ENCODE peak calls at places on chromosomes 13 and 19, in eight cellular contexts. B is uterus, P is lung, W is cardiac muscle cell, I is endodermal cell, N is HFFc6, E is epithelial cell of esophagus, H is WTC11. S is an unnamed sample.

GRCh38 chr13:79831556-79831955 is 350.6 kb downstream of the NDFIP2 start:
- DNase-seq in B (no peak), P (no peak), W (no peak), I (no peak), N (no peak), E (no peak), H (no peak), S (no peak)

GRCh38 chr13:84684048-84684662 is 801.9 kb upstream of the SLITRK1 start:
- DNase-seq in B (no peak), P (no peak), W (no peak), I (no peak), N (no peak), E (peak; percentile 48), H (no peak), S (no peak)

GRCh38 chr13:44401577-44401976 is 28.0 kb downstream of the SERP2 start:
- DNase-seq in B (no peak), P (no peak), W (no peak), I (no peak), N (no peak), E (peak; percentile 24), H (no peak), S (no peak)

GRCh38 chr13:24664726-24665409 is 15.3 kb upstream of the ATP12A start:
- DNase-seq in B (no peak), P (no peak), W (no peak), I (no peak), N (peak; percentile 13), E (peak; percentile 97), H (no peak), S (no peak)

GRCh38 chr19:4077800-4078683 is 11.3 kb upstream of the ZBTB7A start:
- DNase-seq in B (peak; percentile 72), P (no peak), W (peak; percentile 60), I (peak; percentile 68), N (no peak), E (no peak), H (peak; percentile 62), S (no peak)

GRCh38 chr13:68808456-68808855 is 1299.2 kb upstream of the ATXN8OS start:
- DNase-seq in B (no peak), P (no peak), W (no peak), I (no peak), N (no peak), E (no peak), H (no peak), S (no peak)

GRCh38 chr19:48509467-48510194 is 2.0 kb downstream of the LMTK3 start:
- DNase-seq in B (no peak), P (no peak), W (no peak), I (peak; percentile 65), N (no peak), E (no peak), H (no peak), S (no peak)

GRCh38 chr13:26272621-26273020 is 18.7 kb downstream of the CDK8 start:
- DNase-seq in B (no peak), P (no peak), W (no peak), I (no peak), N (no peak), E (no peak), H (no peak), S (no peak)

GRCh38 chr13:110334256-110334655 is 27.2 kb downstream of the COL4A2 start:
- DNase-seq in B (no peak), P (no peak), W (no peak), I (no peak), N (peak; percentile 39), E (peak; percentile 72), H (no peak), S (no peak)

GRCh38 chr19:35879770-35880317 is 11.5 kb downstream of the APLP1 start:
- DNase-seq in B (peak; percentile 81), P (peak; percentile 89), W (peak; percentile 92), I (peak; percentile 98), N (peak; percentile 92), E (peak; percentile 91), H (peak; percentile 98), S (peak; percentile 51)

GRCh38 chr19:53467138-53467502 is 413 bp upstream of the ZNF813 start:
- DNase-seq in B (no peak), P (no peak), W (no peak), I (no peak), N (no peak), E (peak; percentile 5), H (peak; percentile 53), S (no peak)

GRCh38 chr13:79423801-79424642 is 18.0 kb upstream of the RBM26 start:
- DNase-seq in B (no peak), P (no peak), W (peak; percentile 71), I (no peak), N (peak; percentile 57), E (peak; percentile 64), H (no peak), S (no peak)

GRCh38 chr13:84649853-84650252 is 767.6 kb upstream of the SLITRK1 start:
- DNase-seq in B (no peak), P (no peak), W (no peak), I (no peak), N (peak; percentile 43), E (peak; percentile 60), H (no peak), S (no peak)

GRCh38 chr19:39568604-39569003 is 28.6 kb upstream of the EID2 start:
- DNase-seq in B (no peak), P (no peak), W (peak; percentile 3), I (no peak), N (no peak), E (peak; percentile 22), H (no peak), S (no peak)

GRCh38 chr19:48122421-48122820 is 11.8 kb upstream of the PLA2G4C start:
- DNase-seq in B (no peak), P (no peak), W (no peak), I (no peak), N (no peak), E (peak; percentile 62), H (no peak), S (no peak)

GRCh38 chr19:53019684-53020083 is 6.0 kb downstream of the ERVV-1 start:
- DNase-seq in B (no peak), P (no peak), W (peak; percentile 3), I (peak; percentile 90), N (no peak), E (peak; percentile 38), H (peak; percentile 89), S (no peak)

GRCh38 chr13:110034031-110034430 is 247.6 kb upstream of the IRS2 start:
- DNase-seq in B (no peak), P (no peak), W (no peak), I (no peak), N (no peak), E (no peak), H (no peak), S (no peak)

GRCh38 chr13:111346281-111346680 is 25.8 kb downstream of the TEX29 start:
- DNase-seq in B (no peak), P (peak; percentile 22), W (no peak), I (no peak), N (no peak), E (no peak), H (no peak), S (no peak)

GRCh38 chr19:55486971-55487883 is 1.0 kb upstream of the SSC5D start:
- DNase-seq in B (peak; percentile 93), P (no peak), W (peak; percentile 96), I (peak; percentile 78), N (peak; percentile 99), E (peak; percentile 87), H (no peak), S (no peak)

GRCh38 chr19:15779756-15780476 is 7.5 kb upstream of the OR10H5 start:
- DNase-seq in B (peak; percentile 83), P (peak; percentile 46), W (peak; percentile 60), I (no peak), N (no peak), E (no peak), H (no peak), S (no peak)
- TF ChIP-seq CTCF in B (no peak), P (no peak), W (no peak), I (no peak), N (no peak), E (no peak), H (no peak), S (no peak)

DNA sequence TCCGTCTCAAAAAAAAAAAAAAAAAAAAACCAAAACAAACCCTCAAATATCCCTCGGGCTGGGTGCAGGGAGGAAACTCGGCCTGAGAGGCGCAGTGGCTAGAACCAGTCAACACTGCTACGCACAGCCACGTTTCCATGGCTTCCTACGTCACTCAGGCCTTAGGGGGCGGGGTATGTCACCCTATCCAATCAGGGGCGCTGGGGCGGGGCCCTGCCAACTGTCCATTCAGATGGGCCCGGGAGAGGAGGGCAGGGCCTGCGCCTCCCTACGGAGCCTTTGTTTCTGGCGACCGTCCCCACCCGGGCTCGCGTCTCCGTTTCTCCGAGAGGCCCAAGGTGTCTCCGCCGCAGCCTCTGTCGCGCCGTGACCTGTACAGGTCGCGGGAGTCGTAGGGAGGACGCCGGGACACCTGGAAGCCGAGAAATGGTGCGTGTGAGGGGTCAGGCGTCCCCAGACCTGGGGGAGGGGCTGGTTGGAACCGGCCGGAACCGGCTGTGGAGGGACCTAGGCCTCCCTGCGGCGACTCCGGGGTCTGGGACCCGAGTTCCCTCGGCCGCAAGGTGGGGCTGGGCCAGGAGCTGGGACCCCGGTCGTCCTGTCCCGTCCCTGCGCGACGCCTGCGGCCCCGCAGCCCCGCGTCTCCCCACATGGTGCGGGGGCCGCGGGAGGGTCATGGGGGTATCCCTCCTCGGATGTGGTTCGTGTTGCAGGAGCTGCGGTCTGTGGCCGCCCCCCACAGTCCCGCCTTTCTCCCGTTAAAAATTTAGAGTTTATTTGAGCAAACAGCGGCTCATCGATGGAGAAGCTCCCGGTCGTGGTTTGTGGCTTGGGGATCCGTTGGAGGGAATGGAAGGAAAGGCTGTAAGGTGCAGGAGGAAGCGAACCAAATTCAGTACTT is at the start of gene ZNF627:
- DNase-seq in B (peak; percentile 99), P (peak; percentile 99), W (peak; percentile 99), I (peak; percentile 99), N (peak; percentile 98), E (peak; percentile 99), H (peak; percentile 100), S (peak; percentile 98)
- TF ChIP-seq CTCF in B (no peak), P (peak; percentile 11), W (peak; percentile 12), I (peak; percentile 42), N (peak; percentile 36), E (peak; percentile 27), H (no peak), S (no peak)

DNA sequence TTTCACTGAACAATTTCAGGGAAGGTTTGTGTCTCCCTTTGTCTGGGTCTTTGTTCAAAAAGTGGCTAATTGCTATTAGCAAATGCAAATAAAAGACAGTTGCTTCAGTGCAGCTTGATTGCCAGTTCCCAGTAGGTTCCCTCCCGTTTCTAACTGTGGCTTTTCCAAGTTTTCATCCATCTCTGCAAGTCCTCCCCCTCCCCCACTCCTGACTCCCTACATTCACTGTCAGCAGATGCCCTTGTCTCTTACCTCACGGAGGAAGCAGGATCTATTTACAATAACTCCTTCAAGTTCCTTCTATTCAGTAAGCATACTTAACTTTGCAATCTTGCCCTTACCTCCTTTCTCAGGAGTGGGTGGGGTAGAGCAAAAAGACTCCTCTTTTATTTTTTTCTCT is 55.4 kb upstream of the SCEL start:
- DNase-seq in B (no peak), P (no peak), W (peak; percentile 5), I (no peak), N (no peak), E (no peak), H (no peak), S (no peak)
- TF ChIP-seq CTCF in B (no peak), P (no peak), W (no peak), I (no peak), N (no peak), E (no peak), H (no peak), S (no peak)

DNA sequence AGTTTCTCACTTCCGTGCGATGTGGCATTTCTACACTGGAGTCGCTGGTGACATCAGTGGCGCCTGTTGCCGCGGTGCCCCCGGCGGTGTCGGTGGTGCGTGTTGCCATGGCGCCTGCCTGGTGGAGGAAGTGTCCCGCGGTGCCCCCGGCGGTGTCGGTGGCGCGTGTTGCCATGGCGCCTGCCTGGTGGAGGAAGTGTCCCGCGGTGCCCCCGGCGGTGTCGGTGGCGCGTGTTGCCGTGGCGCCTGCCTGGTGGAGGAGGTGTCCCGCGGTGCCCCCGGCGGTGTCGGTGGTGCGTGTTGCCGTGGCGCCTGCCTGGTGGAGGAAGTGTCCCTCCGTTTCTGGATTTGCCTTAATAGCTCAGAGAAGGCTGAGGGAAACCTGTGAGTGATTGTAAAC is 127.6 kb downstream of the KDM4B start:
- DNase-seq in B (no peak), P (no peak), W (no peak), I (no peak), N (no peak), E (no peak), H (no peak), S (no peak)
- TF ChIP-seq CTCF in B (no peak), P (no peak), W (no peak), I (no peak), N (no peak), E (no peak), H (no peak), S (no peak)